ENCODE peak calls at places on chromosomes 5 and 9, in ten cellular contexts. F is fibroblast of lung; V is naive thymus-derived CD4-positive, alpha-beta T cell; L is SJSA1; W is heart right ventricle; E is hepatocyte; C is A549; B is body of pancreas; O is left ventricle myocardium inferior; H is testis. Q is an unnamed sample. For H3K4me1, the result is how much of the 10 kb centered on the place peaks cover.

GRCh38 chr9:34984049-34984448 is 5.5 kb upstream of the DNAJB5 start:
- DNase-seq in F (peak), V (peak), L (no peak), W (no peak), E (peak), C (no peak), B (no peak), O (no peak), H (peak), Q (no peak)

GRCh38 chr9:102832814-102833213 is 162.3 kb upstream of the CYLC2 start:
- DNase-seq in F (no peak), V (no peak), L (no peak), W (no peak), E (no peak), C (no peak), B (no peak), O (no peak), H (no peak), Q (no peak)

GRCh38 chr5:100647461-100648230 is 112.5 kb downstream of the FAM174A start:
- DNase-seq in F (peak), V (no peak), L (no peak), W (peak), E (peak), C (no peak), B (peak), O (peak), H (peak), Q (peak)

GRCh38 chr9:134185536-134186011 is 21.2 kb upstream of the RNU6ATAC start:
- DNase-seq in F (peak), V (peak), L (no peak), W (no peak), E (no peak), C (no peak), B (no peak), O (no peak), H (no peak), Q (no peak)

GRCh38 chr5:172904643-172905345 is 54.4 kb upstream of the RPL26L1 start:
- DNase-seq in F (peak), V (no peak), L (peak), W (peak), E (peak), C (no peak), B (peak), O (peak), H (peak), Q (peak)

GRCh38 chr5:132254321-132254977 is 3.0 kb upstream of the PDLIM4 start:
- DNase-seq in F (no peak), V (no peak), L (peak), W (peak), E (no peak), C (no peak), B (peak), O (peak), H (peak), Q (no peak)

GRCh38 chr5:75617746-75618352 is 6.6 kb downstream of the ANKDD1B start:
- DNase-seq in F (peak), V (no peak), L (peak), W (no peak), E (peak), C (no peak), B (no peak), O (no peak), H (no peak), Q (no peak)

GRCh38 chr5:108461628-108462367 is 79.9 kb upstream of the FBXL17 start:
- DNase-seq in F (peak), V (no peak), L (no peak), W (no peak), E (no peak), C (no peak), B (no peak), O (no peak), H (no peak), Q (no peak)

GRCh38 chr5:179777909-179778308 is 15.9 kb upstream of the LTC4S start:
- DNase-seq in F (no peak), V (no peak), L (no peak), W (no peak), E (no peak), C (no peak), B (no peak), O (no peak), H (no peak), Q (no peak)

GRCh38 chr9:128203842-128204551 is 818 bp downstream of the DNM1 start:
- DNase-seq in F (peak), V (peak), L (no peak), W (no peak), E (peak), C (peak), B (no peak), O (peak), H (no peak), Q (no peak)

GRCh38 chr5:59124983-59125960 is 542.4 kb downstream of the RAB3C start:
- DNase-seq in F (no peak), V (no peak), L (no peak), W (peak), E (no peak), C (no peak), B (no peak), O (no peak), H (no peak), Q (peak)

GRCh38 chr5:60754495-60754894 is 54.5 kb upstream of the DEPDC1B start:
- DNase-seq in F (no peak), V (no peak), L (no peak), W (no peak), E (no peak), C (no peak), B (no peak), O (no peak), H (no peak), Q (no peak)

GRCh38 chr5:115551415-115551814 is 6.8 kb upstream of the FEM1C start:
- DNase-seq in F (no peak), V (no peak), L (no peak), W (no peak), E (peak), C (no peak), B (no peak), O (no peak), H (no peak), Q (peak)

GRCh38 chr5:75985077-75985476 is 98.1 kb upstream of the SV2C start:
- DNase-seq in F (no peak), V (no peak), L (no peak), W (no peak), E (no peak), C (no peak), B (no peak), O (no peak), H (no peak), Q (no peak)

GRCh38 chr9:71758785-71759184 is 9.5 kb downstream of the CEMIP2 start:
- DNase-seq in F (peak), V (no peak), L (no peak), W (no peak), E (peak), C (no peak), B (peak), O (no peak), H (no peak), Q (peak)

GRCh38 chr5:83567741-83568530 is 96.4 kb downstream of the VCAN start:
- DNase-seq in F (peak), V (no peak), L (no peak), W (no peak), E (no peak), C (no peak), B (no peak), O (no peak), H (no peak), Q (no peak)

GRCh38 chr5:127085371-127085770 is 12.1 kb upstream of the C5orf63 start:
- DNase-seq in F (no peak), V (no peak), L (no peak), W (no peak), E (no peak), C (no peak), B (no peak), O (no peak), H (no peak), Q (no peak)

GRCh38 chr9:21031091-21031817 is at the start of gene HACD4:
- DNase-seq in F (peak), V (peak), L (peak), W (peak), E (peak), C (peak), B (peak), O (peak), H (peak), Q (peak)

GRCh38 chr5:112312810-112313209 is 106.3 kb downstream of the EPB41L4A start:
- DNase-seq in F (no peak), V (no peak), L (no peak), W (no peak), E (no peak), C (no peak), B (no peak), O (no peak), H (no peak), Q (no peak)

GRCh38 chr5:54547711-54548250 is 30.2 kb downstream of the SNX18 start:
- DNase-seq in F (peak), V (no peak), L (no peak), W (peak), E (peak), C (no peak), B (peak), O (peak), H (peak), Q (peak)

GRCh38 chr9:101427957-101428655 is 7.5 kb downstream of the ALDOB start:
- DNase-seq in F (no peak), V (no peak), L (no peak), W (no peak), E (no peak), C (no peak), B (no peak), O (no peak), H (no peak), Q (no peak)

GRCh38 chr5:1507016-1507375 is 16.8 kb downstream of the LPCAT1 start:
- DNase-seq in F (no peak), V (no peak), L (no peak), W (no peak), E (no peak), C (no peak), B (no peak), O (no peak), H (no peak), Q (no peak)

GRCh38 chr5:79301046-79301712 is 65.2 kb downstream of the JMY start:
- DNase-seq in F (peak), V (no peak), L (no peak), W (no peak), E (no peak), C (no peak), B (no peak), O (no peak), H (no peak), Q (no peak)

GRCh38 chr5:170773031-170773985 is 10.2 kb upstream of the GABRP start:
- DNase-seq in F (no peak), V (no peak), L (no peak), W (no peak), E (no peak), C (no peak), B (peak), O (no peak), H (no peak), Q (peak)

GRCh38 chr5:150335778-150336177 is 21.7 kb upstream of the TCOF1 start:
- DNase-seq in F (no peak), V (no peak), L (no peak), W (no peak), E (no peak), C (no peak), B (no peak), O (no peak), H (no peak), Q (no peak)

GRCh38 chr9:109471994-109472393 is 26.1 kb downstream of the PTPN3 start:
- DNase-seq in F (no peak), V (no peak), L (no peak), W (no peak), E (no peak), C (no peak), B (no peak), O (no peak), H (no peak), Q (no peak)

GRCh38 chr9:112556497-112557085 is 70.0 kb downstream of the KIAA1958 start:
- DNase-seq in F (peak), V (no peak), L (no peak), W (no peak), E (peak), C (no peak), B (no peak), O (no peak), H (no peak), Q (peak)

GRCh38 chr5:16912080-16912479 is 24.0 kb downstream of the MYO10 start:
- DNase-seq in F (no peak), V (no peak), L (no peak), W (no peak), E (no peak), C (no peak), B (no peak), O (no peak), H (no peak), Q (no peak)
- H3K27ac ChIP-seq in F (no peak), V (no peak), L (no peak), W (no peak), E (peak), C (peak), B (no peak), O (no peak), H (no peak), Q (no peak)

GRCh38 chr9:120893585-120893857 is 16.5 kb upstream of the PHF19 start:
- DNase-seq in F (peak), V (no peak), L (no peak), W (no peak), E (no peak), C (no peak), B (no peak), O (no peak), H (no peak), Q (no peak)
- H3K4me1 ChIP-seq in F (under half), V (half or more), L (under half), W (under half), E (under half), C (under half), B (under half), O (under half), H (under half), Q (under half)

GRCh38 chr9:127153484-127153883 is 31.0 kb upstream of the ANGPTL2 start:
- DNase-seq in F (no peak), V (no peak), L (no peak), W (no peak), E (no peak), C (no peak), B (no peak), O (no peak), H (peak), Q (no peak)

GRCh38 chr9:127158995-127159801 is 36.8 kb upstream of the ANGPTL2 start:
- DNase-seq in F (peak), V (no peak), L (peak), W (peak), E (peak), C (peak), B (peak), O (no peak), H (peak), Q (peak)

GRCh38 chr9:127154003-127154389 is 31.6 kb upstream of the ANGPTL2 start:
- DNase-seq in F (no peak), V (no peak), L (peak), W (no peak), E (no peak), C (no peak), B (no peak), O (no peak), H (peak), Q (no peak)

GRCh38 chr9:127154390-127155191 is 32.2 kb upstream of the ANGPTL2 start:
- DNase-seq in F (peak), V (no peak), L (no peak), W (peak), E (no peak), C (no peak), B (no peak), O (peak), H (peak), Q (no peak)

GRCh38 chr9:127155314-127155713 is 32.9 kb upstream of the ANGPTL2 start:
- DNase-seq in F (no peak), V (no peak), L (peak), W (no peak), E (no peak), C (no peak), B (no peak), O (no peak), H (peak), Q (no peak)
- H3K27ac ChIP-seq in F (no peak), V (no peak), L (no peak), W (peak), E (no peak), C (no peak), B (no peak), O (peak), H (no peak), Q (peak)

DNA sequence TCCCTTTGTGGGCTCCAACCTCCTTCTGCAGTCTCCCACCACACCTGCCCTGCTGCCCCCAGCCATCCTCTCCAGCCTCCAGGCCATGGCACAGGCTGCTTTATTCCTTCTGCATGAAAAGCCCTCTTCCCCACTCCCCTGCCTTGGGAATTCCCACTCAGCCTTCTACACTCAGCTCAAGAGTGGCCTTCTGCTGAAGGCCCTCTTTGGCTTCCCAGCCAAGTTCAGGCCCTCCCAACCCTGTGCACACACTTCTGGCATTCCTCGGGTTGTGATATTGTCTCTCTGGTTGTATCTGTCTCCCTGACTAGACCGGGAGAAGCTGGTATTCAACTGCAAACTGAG is 5.7 kb downstream of the SHB start:
- DNase-seq in F (no peak), V (no peak), L (no peak), W (no peak), E (no peak), C (no peak), B (no peak), O (no peak), H (no peak), Q (no peak)
- H3K4me1 ChIP-seq in F (under half), V (under half), L (under half), W (half or more), E (half or more), C (half or more), B (half or more), O (half or more), H (under half), Q (under half)

GRCh38 chr9:130665431-130666392 is 1.3 kb downstream of the PRDM12 start:
- DNase-seq in F (no peak), V (no peak), L (no peak), W (no peak), E (no peak), C (no peak), B (no peak), O (no peak), H (no peak), Q (no peak)

GRCh38 chr9:130665029-130665430 is 636 bp downstream of the PRDM12 start:
- DNase-seq in F (no peak), V (no peak), L (no peak), W (no peak), E (no peak), C (no peak), B (no peak), O (no peak), H (no peak), Q (no peak)

GRCh38 chr9:130667117-130667430 is 2.7 kb downstream of the PRDM12 start:
- DNase-seq in F (no peak), V (no peak), L (no peak), W (no peak), E (no peak), C (no peak), B (no peak), O (no peak), H (no peak), Q (no peak)

GRCh38 chr9:130668196-130668595 is 3.8 kb downstream of the PRDM12 start:
- DNase-seq in F (no peak), V (no peak), L (no peak), W (no peak), E (no peak), C (no peak), B (no peak), O (no peak), H (no peak), Q (no peak)

DNA sequence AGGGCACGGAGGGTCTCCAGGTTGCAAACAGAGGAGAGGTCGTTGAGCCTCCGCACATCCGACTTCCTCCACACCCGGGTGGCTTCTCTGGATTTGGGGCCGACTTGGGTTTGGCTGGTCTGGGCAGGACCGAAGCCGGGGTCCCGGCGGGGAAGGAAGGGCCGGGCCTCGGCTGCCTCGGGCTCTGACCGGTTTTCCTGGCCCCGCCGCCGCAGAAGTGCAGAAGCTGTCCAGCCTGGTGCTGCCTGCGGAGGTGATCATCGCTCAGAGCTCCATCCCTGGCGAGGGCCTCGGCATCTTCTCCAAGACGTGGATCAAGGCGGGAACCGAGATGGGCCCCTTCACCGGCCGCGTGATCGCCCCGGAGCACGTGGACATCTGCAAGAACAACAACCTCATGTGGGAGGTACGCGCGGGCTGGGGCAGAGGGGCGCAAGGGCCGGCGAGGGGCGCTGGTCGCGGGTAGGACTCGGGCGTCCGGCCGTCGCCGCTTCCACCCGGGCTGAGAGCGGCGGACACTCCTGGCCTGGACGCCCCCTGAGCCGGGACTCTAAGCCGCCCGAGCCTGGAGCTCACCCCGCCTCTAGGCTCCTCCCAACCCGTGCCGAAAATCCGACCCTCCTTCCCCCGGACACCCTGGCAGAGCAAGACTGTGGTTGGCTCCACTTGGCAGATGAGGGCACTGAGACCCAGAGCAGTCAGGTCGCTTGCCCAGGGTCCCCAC is 2.2 kb downstream of the PRDM12 start:
- DNase-seq in F (no peak), V (no peak), L (no peak), W (no peak), E (no peak), C (no peak), B (no peak), O (no peak), H (no peak), Q (no peak)
- H3K27ac ChIP-seq in F (no peak), V (no peak), L (no peak), W (no peak), E (no peak), C (no peak), B (no peak), O (no peak), H (no peak), Q (no peak)

GRCh38 chr9:133114451-133114885 is 6.6 kb downstream of the RALGDS start:
- DNase-seq in F (peak), V (no peak), L (no peak), W (peak), E (no peak), C (no peak), B (no peak), O (peak), H (no peak), Q (peak)
- H3K4me1 ChIP-seq in F (under half), V (under half), L (under half), W (half or more), E (under half), C (under half), B (half or more), O (half or more), H (under half), Q (under half)

DNA sequence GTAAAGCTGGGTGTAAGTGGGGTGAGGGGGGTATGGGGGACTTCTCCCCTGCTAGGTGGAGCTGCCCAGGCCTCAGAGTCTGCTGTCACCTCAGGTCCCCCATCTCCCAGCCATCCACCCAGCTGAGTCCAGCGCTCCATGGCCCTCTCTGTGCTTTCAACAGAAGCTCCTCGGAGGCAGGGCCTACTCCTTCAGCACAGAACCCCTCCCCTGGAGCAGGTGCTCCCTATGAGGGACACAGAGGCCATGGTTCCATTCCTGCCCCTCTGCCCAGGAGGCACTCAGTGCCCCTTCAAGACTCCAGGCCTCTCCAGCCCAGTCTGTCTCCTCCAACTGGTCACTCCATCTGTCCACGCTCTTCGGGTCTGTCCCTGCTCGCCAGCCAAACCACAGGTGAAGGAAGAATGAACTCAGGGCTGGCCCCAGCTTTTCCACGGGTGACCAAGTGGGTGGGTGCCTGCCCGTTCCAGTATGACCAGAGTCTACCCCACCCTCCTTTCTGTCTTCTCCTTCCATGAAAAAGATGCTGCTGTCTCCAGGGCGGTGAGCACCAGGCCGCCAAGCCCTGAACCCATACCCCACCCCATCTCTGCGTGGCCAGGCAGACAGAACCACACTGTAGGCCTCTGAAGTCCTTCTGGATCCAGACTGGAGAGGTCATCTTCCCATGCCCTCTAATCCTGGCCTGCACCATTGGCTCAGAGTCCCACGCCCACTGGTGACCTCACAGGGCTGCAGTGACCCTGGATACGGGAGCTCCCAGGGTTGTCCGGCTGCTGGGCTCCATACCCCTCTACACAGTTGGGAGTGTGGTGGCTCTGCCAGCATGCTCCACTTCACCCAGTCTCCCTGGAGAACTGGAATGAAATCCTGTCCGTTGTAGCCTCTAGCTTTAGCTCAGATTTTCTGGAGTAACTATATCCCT is 11.9 kb downstream of the GBGT1 start:
- DNase-seq in F (no peak), V (no peak), L (no peak), W (no peak), E (no peak), C (no peak), B (no peak), O (no peak), H (no peak), Q (no peak)
- H3K27ac ChIP-seq in F (no peak), V (no peak), L (no peak), W (peak), E (no peak), C (no peak), B (no peak), O (peak), H (no peak), Q (no peak)

Q was measured in small intestine.